ENCODE peak calls at places on chromosomes 4 and X, in ten cellular contexts. One of them, this sample, is unnamed.
A peak's percentile ranks its signal among the peaks of the same experiment; 100 is the strongest.

GRCh38 chr4:155679343-155679742 is 12.7 kb downstream of the GUCY1A1 start:
- DNase-seq in endodermal cell: no peak
- DNase-seq in H9: no peak
- DNase-seq in cardiac muscle cell: peak; percentile 78
- DNase-seq in ovary: no peak
- DNase-seq in pancreas: no peak
- DNase-seq in heart left ventricle: peak; percentile 64
- DNase-seq in OCI-LY7: no peak
- DNase-seq in RWPE2: no peak
- DNase-seq in colonic mucosa: no peak
- DNase-seq in this sample: no peak

GRCh38 chr4:124727331-124727730 is 14.8 kb upstream of the ANKRD50 start:
- DNase-seq in endodermal cell: no peak
- DNase-seq in H9: no peak
- DNase-seq in cardiac muscle cell: no peak
- DNase-seq in ovary: no peak
- DNase-seq in pancreas: no peak
- DNase-seq in heart left ventricle: no peak
- DNase-seq in OCI-LY7: no peak
- DNase-seq in RWPE2: no peak
- DNase-seq in colonic mucosa: no peak
- DNase-seq in this sample: no peak

GRCh38 chr4:147778942-147779341 is 47.1 kb downstream of the ARHGAP10 start:
- DNase-seq in endodermal cell: no peak
- DNase-seq in H9: no peak
- DNase-seq in cardiac muscle cell: no peak
- DNase-seq in ovary: no peak
- DNase-seq in pancreas: no peak
- DNase-seq in heart left ventricle: no peak
- DNase-seq in OCI-LY7: no peak
- DNase-seq in RWPE2: no peak
- DNase-seq in colonic mucosa: no peak
- DNase-seq in this sample: no peak

GRCh38 chrX:54076903-54077302 is 32.6 kb upstream of the PHF8 start:
- DNase-seq in endodermal cell: no peak
- DNase-seq in H9: no peak
- DNase-seq in cardiac muscle cell: peak; percentile 45
- DNase-seq in ovary: no peak
- DNase-seq in pancreas: no peak
- DNase-seq in heart left ventricle: no peak
- DNase-seq in OCI-LY7: no peak
- DNase-seq in RWPE2: no peak
- DNase-seq in colonic mucosa: no peak
- DNase-seq in this sample: no peak

GRCh38 chr4:55184600-55185523 is 59.5 kb upstream of the KDR start:
- DNase-seq in endodermal cell: peak; percentile 86
- DNase-seq in H9: peak; percentile 68
- DNase-seq in cardiac muscle cell: peak; percentile 82
- DNase-seq in ovary: no peak
- DNase-seq in pancreas: no peak
- DNase-seq in heart left ventricle: peak; percentile 47
- DNase-seq in OCI-LY7: peak; percentile 54
- DNase-seq in RWPE2: no peak
- DNase-seq in colonic mucosa: peak; percentile 66
- DNase-seq in this sample: no peak

GRCh38 chr4:127809173-127809800 is 27.2 kb downstream of the HSPA4L start:
- DNase-seq in endodermal cell: peak; percentile 40
- DNase-seq in H9: no peak
- DNase-seq in cardiac muscle cell: peak; percentile 35
- DNase-seq in ovary: no peak
- DNase-seq in pancreas: no peak
- DNase-seq in heart left ventricle: no peak
- DNase-seq in OCI-LY7: no peak
- DNase-seq in RWPE2: no peak
- DNase-seq in colonic mucosa: no peak
- DNase-seq in this sample: no peak

GRCh38 chr4:3013839-3014350 is 50.5 kb downstream of the GRK4 start:
- DNase-seq in endodermal cell: peak; percentile 63
- DNase-seq in H9: no peak
- DNase-seq in cardiac muscle cell: no peak
- DNase-seq in ovary: no peak
- DNase-seq in pancreas: no peak
- DNase-seq in heart left ventricle: no peak
- DNase-seq in OCI-LY7: no peak
- DNase-seq in RWPE2: no peak
- DNase-seq in colonic mucosa: no peak
- DNase-seq in this sample: no peak

GRCh38 chrX:6557690-6558089 is 22.8 kb upstream of the VCX3A start:
- DNase-seq in endodermal cell: no peak
- DNase-seq in H9: no peak
- DNase-seq in cardiac muscle cell: no peak
- DNase-seq in ovary: no peak
- DNase-seq in pancreas: no peak
- DNase-seq in heart left ventricle: no peak
- DNase-seq in OCI-LY7: no peak
- DNase-seq in RWPE2: no peak
- DNase-seq in colonic mucosa: no peak
- DNase-seq in this sample: no peak

GRCh38 chr4:74262522-74262921 is 45.7 kb upstream of the EPGN start:
- DNase-seq in endodermal cell: no peak
- DNase-seq in H9: no peak
- DNase-seq in cardiac muscle cell: peak; percentile 43
- DNase-seq in ovary: no peak
- DNase-seq in pancreas: no peak
- DNase-seq in heart left ventricle: no peak
- DNase-seq in OCI-LY7: no peak
- DNase-seq in RWPE2: no peak
- DNase-seq in colonic mucosa: no peak
- DNase-seq in this sample: no peak

GRCh38 chr4:185242749-185243533 is 33.5 kb downstream of the SNX25 start:
- DNase-seq in endodermal cell: no peak
- DNase-seq in H9: no peak
- DNase-seq in cardiac muscle cell: peak; percentile 42
- DNase-seq in ovary: no peak
- DNase-seq in pancreas: no peak
- DNase-seq in heart left ventricle: no peak
- DNase-seq in OCI-LY7: no peak
- DNase-seq in RWPE2: no peak
- DNase-seq in colonic mucosa: no peak
- DNase-seq in this sample: no peak

GRCh38 chr4:167359711-167360110 is 125.4 kb upstream of the SPOCK3 start:
- DNase-seq in endodermal cell: peak; percentile 47
- DNase-seq in H9: no peak
- DNase-seq in cardiac muscle cell: no peak
- DNase-seq in ovary: no peak
- DNase-seq in pancreas: no peak
- DNase-seq in heart left ventricle: no peak
- DNase-seq in OCI-LY7: no peak
- DNase-seq in RWPE2: no peak
- DNase-seq in colonic mucosa: no peak
- DNase-seq in this sample: no peak
- TF ChIP-seq CTCF in endodermal cell: no peak
- TF ChIP-seq CTCF in H9: no peak
- TF ChIP-seq CTCF in cardiac muscle cell: no peak
- TF ChIP-seq CTCF in ovary: no peak
- TF ChIP-seq CTCF in pancreas: no peak
- TF ChIP-seq CTCF in heart left ventricle: no peak
- TF ChIP-seq CTCF in OCI-LY7: no peak
- TF ChIP-seq CTCF in RWPE2: no peak
- TF ChIP-seq CTCF in colonic mucosa: no peak
- TF ChIP-seq CTCF in this sample: no peak

DNA sequence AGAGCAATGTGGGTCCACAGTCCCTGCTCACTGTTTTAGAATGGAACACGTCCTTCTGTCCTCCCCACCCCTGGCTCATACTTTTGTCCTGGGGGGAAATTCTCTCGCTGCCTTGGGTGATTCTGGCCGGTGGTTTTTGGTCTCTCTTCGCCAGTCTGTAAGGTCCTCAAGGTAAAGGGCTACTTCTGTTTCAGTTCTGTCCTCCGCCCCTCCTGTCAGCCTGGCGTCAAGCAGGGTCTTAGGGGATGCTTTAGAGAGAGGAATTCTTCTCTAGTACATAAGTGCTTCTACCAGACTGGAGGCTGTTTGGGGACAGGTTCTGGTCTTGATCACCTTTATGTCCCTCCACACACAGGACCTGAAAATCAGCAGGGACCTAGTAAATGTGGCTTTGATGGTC is 617 bp upstream of the MRFAP1L1 start:
- DNase-seq in endodermal cell: peak; percentile 64
- DNase-seq in H9: no peak
- DNase-seq in cardiac muscle cell: no peak
- DNase-seq in ovary: peak; percentile 15
- DNase-seq in pancreas: no peak
- DNase-seq in heart left ventricle: no peak
- DNase-seq in OCI-LY7: peak; percentile 18
- DNase-seq in RWPE2: no peak
- DNase-seq in colonic mucosa: no peak
- DNase-seq in this sample: no peak
- H3K27ac ChIP-seq in endodermal cell: no peak overlapping the region
- H3K27ac ChIP-seq in H9: no peak overlapping the region
- H3K27ac ChIP-seq in cardiac muscle cell: peak overlapping the region; percentile 52
- H3K27ac ChIP-seq in ovary: peak overlapping the region; percentile 33
- H3K27ac ChIP-seq in pancreas: no peak overlapping the region
- H3K27ac ChIP-seq in heart left ventricle: peak overlapping the region; percentile 88
- H3K27ac ChIP-seq in OCI-LY7: peak overlapping the region; percentile 73
- H3K27ac ChIP-seq in RWPE2: peak overlapping the region; percentile 56
- H3K27ac ChIP-seq in colonic mucosa: peak overlapping the region; percentile 88
- H3K27ac ChIP-seq in this sample: peak overlapping the region; percentile 85

GRCh38 chr4:25844957-25845712 is 17.7 kb downstream of the SEL1L3 start:
- DNase-seq in endodermal cell: no peak
- DNase-seq in H9: no peak
- DNase-seq in cardiac muscle cell: no peak
- DNase-seq in ovary: no peak
- DNase-seq in pancreas: no peak
- DNase-seq in heart left ventricle: no peak
- DNase-seq in OCI-LY7: no peak
- DNase-seq in RWPE2: no peak
- DNase-seq in colonic mucosa: no peak
- DNase-seq in this sample: no peak

GRCh38 chr4:25839687-25840086 is 23.1 kb downstream of the SEL1L3 start:
- DNase-seq in endodermal cell: no peak
- DNase-seq in H9: no peak
- DNase-seq in cardiac muscle cell: no peak
- DNase-seq in ovary: no peak
- DNase-seq in pancreas: no peak
- DNase-seq in heart left ventricle: no peak
- DNase-seq in OCI-LY7: no peak
- DNase-seq in RWPE2: no peak
- DNase-seq in colonic mucosa: no peak
- DNase-seq in this sample: no peak

GRCh38 chr4:25843340-25844097 is 19.3 kb downstream of the SEL1L3 start:
- DNase-seq in endodermal cell: no peak
- DNase-seq in H9: no peak
- DNase-seq in cardiac muscle cell: no peak
- DNase-seq in ovary: no peak
- DNase-seq in pancreas: peak; percentile 55
- DNase-seq in heart left ventricle: peak; percentile 43
- DNase-seq in OCI-LY7: no peak
- DNase-seq in RWPE2: no peak
- DNase-seq in colonic mucosa: peak; percentile 60
- DNase-seq in this sample: no peak

GRCh38 chr4:25845841-25846653 is 16.7 kb downstream of the SEL1L3 start:
- DNase-seq in endodermal cell: no peak
- DNase-seq in H9: no peak
- DNase-seq in cardiac muscle cell: no peak
- DNase-seq in ovary: no peak
- DNase-seq in pancreas: no peak
- DNase-seq in heart left ventricle: no peak
- DNase-seq in OCI-LY7: no peak
- DNase-seq in RWPE2: no peak
- DNase-seq in colonic mucosa: no peak
- DNase-seq in this sample: no peak

DNA sequence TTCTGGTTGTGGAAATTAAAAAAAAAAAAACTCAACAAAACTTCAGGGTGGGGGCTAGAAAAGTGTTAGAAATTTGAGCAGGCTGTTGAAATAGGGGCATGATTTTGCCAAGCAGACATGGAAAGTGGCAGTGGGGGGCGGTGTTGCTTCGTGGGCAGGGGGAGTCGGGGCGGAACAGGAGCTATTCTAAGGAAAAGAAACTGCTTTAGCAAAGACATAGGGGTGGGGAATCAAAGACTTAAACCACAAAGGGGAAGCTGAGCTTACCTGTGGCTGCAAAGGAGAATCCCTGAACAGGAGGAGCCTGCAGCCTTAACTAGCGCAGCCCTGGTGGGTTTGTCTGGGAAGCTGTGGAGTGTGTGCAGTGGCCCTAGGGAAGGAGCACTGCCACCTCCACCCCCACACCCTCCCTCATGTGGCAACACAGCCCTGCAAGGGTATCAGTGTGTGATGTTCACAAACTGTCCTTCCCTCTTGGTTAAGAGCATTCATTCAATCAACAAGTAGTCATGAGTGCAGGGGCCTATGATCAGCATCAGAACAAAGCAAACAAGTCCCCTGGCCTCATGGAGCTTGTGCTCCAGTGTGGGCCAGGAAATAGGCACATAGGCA is 20.5 kb downstream of the SEL1L3 start:
- DNase-seq in endodermal cell: peak; percentile 75
- DNase-seq in H9: no peak
- DNase-seq in cardiac muscle cell: no peak
- DNase-seq in ovary: no peak
- DNase-seq in pancreas: no peak
- DNase-seq in heart left ventricle: no peak
- DNase-seq in OCI-LY7: peak; percentile 72
- DNase-seq in RWPE2: no peak
- DNase-seq in colonic mucosa: no peak
- DNase-seq in this sample: peak; percentile 37
- TF ChIP-seq CTCF in endodermal cell: peak; percentile 60
- TF ChIP-seq CTCF in H9: peak; percentile 60
- TF ChIP-seq CTCF in cardiac muscle cell: peak; percentile 12
- TF ChIP-seq CTCF in ovary: no peak
- TF ChIP-seq CTCF in pancreas: no peak
- TF ChIP-seq CTCF in heart left ventricle: no peak
- TF ChIP-seq CTCF in OCI-LY7: peak; percentile 86
- TF ChIP-seq CTCF in RWPE2: no peak
- TF ChIP-seq CTCF in colonic mucosa: peak; percentile 16
- TF ChIP-seq CTCF in this sample: peak; percentile 49

DNA sequence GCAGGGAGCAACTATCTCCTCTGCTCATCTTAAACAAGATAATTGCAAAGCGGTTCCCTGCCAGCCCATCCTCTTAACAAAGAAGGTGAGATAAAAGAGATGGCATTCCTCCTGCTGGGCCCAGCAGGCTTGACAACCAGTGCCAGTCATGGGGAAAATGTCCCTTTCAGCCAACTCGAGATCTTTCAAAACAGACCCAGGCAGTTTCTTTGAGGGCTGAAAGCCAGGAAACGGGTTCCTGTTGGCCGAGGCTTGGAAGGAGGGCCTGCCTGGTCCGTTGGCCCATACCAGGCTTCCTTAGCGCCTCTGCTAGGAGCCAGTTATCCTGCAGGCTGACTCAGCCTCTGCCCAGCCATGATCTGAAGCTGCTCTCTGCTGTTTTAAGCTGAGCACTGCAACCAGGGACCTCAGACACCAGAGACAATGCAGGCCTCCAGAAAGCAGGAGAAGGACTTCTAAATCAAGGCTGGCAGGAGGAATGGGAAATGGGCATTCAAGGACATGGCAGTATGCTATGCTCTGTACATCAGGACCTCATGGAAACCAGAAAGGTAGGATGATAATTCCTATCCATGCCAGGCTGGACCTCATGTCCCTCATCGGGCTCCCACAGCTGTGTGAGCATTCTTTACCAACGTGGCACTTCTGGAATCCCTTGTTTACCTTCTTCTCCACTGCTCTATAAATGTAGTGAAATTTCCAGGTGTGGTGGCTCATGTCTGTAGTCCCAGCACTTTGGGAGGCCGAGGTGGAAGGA is 42.4 kb upstream of the SLC2A9 start:
- DNase-seq in endodermal cell: peak; percentile 94
- DNase-seq in H9: peak; percentile 82
- DNase-seq in cardiac muscle cell: peak; percentile 94
- DNase-seq in ovary: no peak
- DNase-seq in pancreas: no peak
- DNase-seq in heart left ventricle: peak; percentile 78
- DNase-seq in OCI-LY7: no peak
- DNase-seq in RWPE2: no peak
- DNase-seq in colonic mucosa: no peak
- DNase-seq in this sample: no peak
- H3K27ac ChIP-seq in endodermal cell: no peak overlapping the region
- H3K27ac ChIP-seq in H9: no peak overlapping the region
- H3K27ac ChIP-seq in cardiac muscle cell: no peak overlapping the region
- H3K27ac ChIP-seq in ovary: no peak overlapping the region
- H3K27ac ChIP-seq in pancreas: no peak overlapping the region
- H3K27ac ChIP-seq in heart left ventricle: peak overlapping the region; percentile 59
- H3K27ac ChIP-seq in OCI-LY7: no peak overlapping the region
- H3K27ac ChIP-seq in RWPE2: no peak overlapping the region
- H3K27ac ChIP-seq in colonic mucosa: no peak overlapping the region
- H3K27ac ChIP-seq in this sample: no peak overlapping the region

This sample was measured in CD4-positive, alpha-beta T cell.